ENCODE peak calls at places on chromosomes 5 and 9, in ten cellular contexts. One of them, this sample, is unnamed.

GRCh38 chr5:157431544-157432200 is 28.3 kb upstream of the NIPAL4 start:
- DNase-seq in stimulated activated naive CD8-positive, alpha-beta T cell treated with anti-CD3 and anti-CD28 coated beads, Interleukin-15, Interleukin-2, amounts not matched to agents 100 U/mL and 50 U/mL, for 24 hours: peak; percentile 7
- DNase-seq in heart left ventricle: no peak
- DNase-seq in dorsolateral prefrontal cortex: no peak
- DNase-seq in AG08395: peak; percentile 60
- DNase-seq in kidney glomerular epithelial cell: peak; percentile 80
- DNase-seq in ELF-1: peak; percentile 14
- DNase-seq in stimulated activated CD4-positive, alpha-beta T cell treated with anti-CD3 and anti-CD28 coated beads, Interleukin-15, amount 100 ng/mL, for 48 hours: no peak
- DNase-seq in DMS53: peak; percentile 76
- DNase-seq in left colon: no peak
- DNase-seq in this sample: no peak

GRCh38 chr5:149130932-149131273 is 10.4 kb upstream of the ABLIM3 start:
- DNase-seq in stimulated activated naive CD8-positive, alpha-beta T cell treated with anti-CD3 and anti-CD28 coated beads, Interleukin-15, Interleukin-2, amounts not matched to agents 100 U/mL and 50 U/mL, for 24 hours: no peak
- DNase-seq in heart left ventricle: no peak
- DNase-seq in dorsolateral prefrontal cortex: no peak
- DNase-seq in AG08395: no peak
- DNase-seq in kidney glomerular epithelial cell: no peak
- DNase-seq in ELF-1: no peak
- DNase-seq in stimulated activated CD4-positive, alpha-beta T cell treated with anti-CD3 and anti-CD28 coated beads, Interleukin-15, amount 100 ng/mL, for 48 hours: no peak
- DNase-seq in DMS53: no peak
- DNase-seq in left colon: no peak
- DNase-seq in this sample: no peak

GRCh38 chr5:41863871-41864486 is 6.2 kb downstream of the OXCT1 start:
- DNase-seq in stimulated activated naive CD8-positive, alpha-beta T cell treated with anti-CD3 and anti-CD28 coated beads, Interleukin-15, Interleukin-2, amounts not matched to agents 100 U/mL and 50 U/mL, for 24 hours: no peak
- DNase-seq in heart left ventricle: no peak
- DNase-seq in dorsolateral prefrontal cortex: no peak
- DNase-seq in AG08395: peak; percentile 31
- DNase-seq in kidney glomerular epithelial cell: no peak
- DNase-seq in ELF-1: no peak
- DNase-seq in stimulated activated CD4-positive, alpha-beta T cell treated with anti-CD3 and anti-CD28 coated beads, Interleukin-15, amount 100 ng/mL, for 48 hours: no peak
- DNase-seq in DMS53: no peak
- DNase-seq in left colon: no peak
- DNase-seq in this sample: no peak

GRCh38 chr9:35002623-35003022 is 13.1 kb downstream of the DNAJB5 start:
- DNase-seq in stimulated activated naive CD8-positive, alpha-beta T cell treated with anti-CD3 and anti-CD28 coated beads, Interleukin-15, Interleukin-2, amounts not matched to agents 100 U/mL and 50 U/mL, for 24 hours: no peak
- DNase-seq in heart left ventricle: no peak
- DNase-seq in dorsolateral prefrontal cortex: no peak
- DNase-seq in AG08395: no peak
- DNase-seq in kidney glomerular epithelial cell: no peak
- DNase-seq in ELF-1: no peak
- DNase-seq in stimulated activated CD4-positive, alpha-beta T cell treated with anti-CD3 and anti-CD28 coated beads, Interleukin-15, amount 100 ng/mL, for 48 hours: no peak
- DNase-seq in DMS53: no peak
- DNase-seq in left colon: no peak
- DNase-seq in this sample: no peak

GRCh38 chr9:131347376-131348020 is 46.4 kb upstream of the PRRC2B start:
- DNase-seq in stimulated activated naive CD8-positive, alpha-beta T cell treated with anti-CD3 and anti-CD28 coated beads, Interleukin-15, Interleukin-2, amounts not matched to agents 100 U/mL and 50 U/mL, for 24 hours: no peak
- DNase-seq in heart left ventricle: no peak
- DNase-seq in dorsolateral prefrontal cortex: no peak
- DNase-seq in AG08395: no peak
- DNase-seq in kidney glomerular epithelial cell: no peak
- DNase-seq in ELF-1: no peak
- DNase-seq in stimulated activated CD4-positive, alpha-beta T cell treated with anti-CD3 and anti-CD28 coated beads, Interleukin-15, amount 100 ng/mL, for 48 hours: no peak
- DNase-seq in DMS53: no peak
- DNase-seq in left colon: no peak
- DNase-seq in this sample: no peak

GRCh38 chr5:178438746-178439260 is 151.4 kb downstream of the COL23A1 start:
- DNase-seq in stimulated activated naive CD8-positive, alpha-beta T cell treated with anti-CD3 and anti-CD28 coated beads, Interleukin-15, Interleukin-2, amounts not matched to agents 100 U/mL and 50 U/mL, for 24 hours: no peak
- DNase-seq in heart left ventricle: no peak
- DNase-seq in dorsolateral prefrontal cortex: no peak
- DNase-seq in AG08395: no peak
- DNase-seq in kidney glomerular epithelial cell: no peak
- DNase-seq in ELF-1: no peak
- DNase-seq in stimulated activated CD4-positive, alpha-beta T cell treated with anti-CD3 and anti-CD28 coated beads, Interleukin-15, amount 100 ng/mL, for 48 hours: no peak
- DNase-seq in DMS53: no peak
- DNase-seq in left colon: no peak
- DNase-seq in this sample: no peak

GRCh38 chr9:5951686-5952211 is 61.1 kb downstream of the MLANA start:
- DNase-seq in stimulated activated naive CD8-positive, alpha-beta T cell treated with anti-CD3 and anti-CD28 coated beads, Interleukin-15, Interleukin-2, amounts not matched to agents 100 U/mL and 50 U/mL, for 24 hours: no peak
- DNase-seq in heart left ventricle: no peak
- DNase-seq in dorsolateral prefrontal cortex: no peak
- DNase-seq in AG08395: no peak
- DNase-seq in kidney glomerular epithelial cell: peak; percentile 31
- DNase-seq in ELF-1: no peak
- DNase-seq in stimulated activated CD4-positive, alpha-beta T cell treated with anti-CD3 and anti-CD28 coated beads, Interleukin-15, amount 100 ng/mL, for 48 hours: no peak
- DNase-seq in DMS53: peak; percentile 13
- DNase-seq in left colon: no peak
- DNase-seq in this sample: no peak

GRCh38 chr9:122498883-122499288 is 11.7 kb upstream of the OR1J2 start:
- DNase-seq in stimulated activated naive CD8-positive, alpha-beta T cell treated with anti-CD3 and anti-CD28 coated beads, Interleukin-15, Interleukin-2, amounts not matched to agents 100 U/mL and 50 U/mL, for 24 hours: peak; percentile 14
- DNase-seq in heart left ventricle: no peak
- DNase-seq in dorsolateral prefrontal cortex: no peak
- DNase-seq in AG08395: peak; percentile 71
- DNase-seq in kidney glomerular epithelial cell: peak; percentile 0
- DNase-seq in ELF-1: peak; percentile 93
- DNase-seq in stimulated activated CD4-positive, alpha-beta T cell treated with anti-CD3 and anti-CD28 coated beads, Interleukin-15, amount 100 ng/mL, for 48 hours: no peak
- DNase-seq in DMS53: peak; percentile 72
- DNase-seq in left colon: no peak
- DNase-seq in this sample: peak; percentile 80

This sample was measured in H9.